ENCODE peak calls at places on chromosomes 2 and 18, in nine cellular contexts. V is HuH-7.5; Q is mucosa of gallbladder; E is caudate nucleus; C is tibial artery; L is HEK293T; K is amygdala; N is stimulated activated CD4-positive, alpha-beta T cell treated with anti-CD3 and anti-CD28 coated beads, Interleukin-2, amount 100 ng/mL, for 24 hours; O is endothelial cell of umbilical vein. W is an unnamed sample.

GRCh38 chr2:110691612-110692258 is 13.9 kb upstream of the BUB1 start:
- DNase-seq in L (no peak), V (no peak), E (no peak), N (no peak), O (no peak), C (no peak), K (no peak), Q (no peak), W (no peak)

GRCh38 chr18:28689591-28689990 is 512.7 kb upstream of the CDH2 start:
- DNase-seq in C (no peak), V (no peak), E (no peak), L (no peak), Q (no peak), K (no peak), N (no peak), O (no peak), W (no peak)

GRCh38 chr2:188381614-188382013 is 89.9 kb downstream of the GULP1 start:
- DNase-seq in E (no peak), L (no peak), Q (no peak), N (no peak), O (peak), C (no peak), V (no peak), K (no peak), W (no peak)

GRCh38 chr2:38635139-38635538 is 30.8 kb upstream of the GALM start:
- DNase-seq in L (no peak), C (no peak), N (no peak), V (no peak), O (no peak), K (no peak), Q (no peak), E (no peak), W (no peak)

GRCh38 chr2:118032169-118033013 is 18.5 kb upstream of the CCDC93 start:
- DNase-seq in V (peak), O (peak), C (no peak), Q (peak), E (no peak), K (no peak), N (peak), L (peak), W (peak)

GRCh38 chr2:215454519-215454918 is 18.7 kb upstream of the FN1 start:
- DNase-seq in K (no peak), C (no peak), E (no peak), L (peak), V (no peak), N (no peak), Q (no peak), O (peak), W (peak)

GRCh38 chr2:173715483-173715882 is 249.7 kb downstream of the SP3 start:
- DNase-seq in O (no peak), N (no peak), E (no peak), Q (no peak), V (no peak), L (no peak), C (no peak), K (no peak), W (peak)

GRCh38 chr2:3411103-3411502 is 31.6 kb downstream of the TRAPPC12 start:
- DNase-seq in Q (no peak), E (no peak), K (no peak), L (no peak), O (no peak), N (no peak), C (no peak), V (no peak), W (no peak)

GRCh38 chr18:45687617-45688016 is 36.4 kb upstream of the SLC14A1 start:
- DNase-seq in L (no peak), V (no peak), Q (no peak), E (no peak), K (no peak), N (no peak), O (no peak), C (no peak), W (no peak)

GRCh38 chr2:133004623-133005022 is 334.6 kb upstream of the LYPD1 start:
- DNase-seq in V (no peak), K (no peak), E (no peak), Q (no peak), L (no peak), O (no peak), N (no peak), C (no peak), W (peak)

GRCh38 chr2:24101992-24102391 is 17.4 kb upstream of the TP53I3 start:
- DNase-seq in E (no peak), L (no peak), Q (no peak), K (no peak), O (no peak), N (no peak), C (no peak), V (no peak), W (no peak)

GRCh38 chr18:24982831-24983230 is 369.1 kb downstream of the ZNF521 start:
- DNase-seq in O (peak), N (no peak), Q (no peak), L (no peak), K (no peak), E (no peak), C (no peak), V (no peak), W (no peak)

GRCh38 chr18:59848002-59848401 is 51.8 kb upstream of the PMAIP1 start:
- DNase-seq in L (no peak), O (no peak), K (no peak), E (no peak), Q (no peak), V (no peak), N (no peak), C (no peak), W (no peak)

GRCh38 chr2:2134037-2134436 is 197.0 kb downstream of the MYT1L start:
- DNase-seq in K (no peak), O (no peak), C (no peak), E (no peak), L (no peak), N (no peak), Q (no peak), V (no peak), W (no peak)

GRCh38 chr2:237404413-237404812 is 9.6 kb downstream of the COL6A3 start:
- DNase-seq in Q (no peak), C (no peak), E (no peak), O (no peak), L (no peak), K (no peak), V (no peak), N (no peak), W (no peak)

GRCh38 chr2:39696838-39697237 is 31.1 kb downstream of the TMEM178A start:
- DNase-seq in N (no peak), E (no peak), O (peak), V (no peak), L (no peak), K (peak), C (no peak), Q (no peak), W (no peak)

GRCh38 chr2:40095003-40095402 is 315.9 kb upstream of the THUMPD2 start:
- DNase-seq in O (peak), K (no peak), E (no peak), Q (no peak), L (no peak), C (no peak), V (no peak), N (no peak), W (no peak)

GRCh38 chr2:101380376-101380775 is 6.9 kb downstream of the CREG2 start:
- DNase-seq in O (peak), N (no peak), K (no peak), E (peak), Q (no peak), V (no peak), C (peak), L (no peak), W (no peak)

GRCh38 chr2:178125862-178126261 is 13.6 kb downstream of the RBM45 start:
- DNase-seq in O (no peak), C (no peak), N (no peak), V (no peak), L (no peak), E (no peak), K (no peak), Q (no peak), W (no peak)

GRCh38 chr2:20403693-20404381 is 43.0 kb upstream of the RHOB start:
- DNase-seq in N (no peak), C (peak), Q (no peak), O (no peak), V (no peak), L (no peak), K (no peak), E (no peak), W (no peak)

GRCh38 chr18:9916067-9916684 is 2.4 kb downstream of the VAPA start:
- DNase-seq in O (peak), K (no peak), C (no peak), N (no peak), V (no peak), E (no peak), L (no peak), Q (no peak), W (no peak)

GRCh38 chr2:240459401-240460242 is 24.2 kb downstream of the GPC1 start:
- DNase-seq in N (no peak), E (no peak), K (no peak), O (no peak), Q (no peak), V (no peak), L (no peak), C (peak), W (no peak)

GRCh38 chr18:57429607-57430165 is 5.5 kb upstream of the ONECUT2 start:
- DNase-seq in Q (no peak), O (no peak), N (peak), E (no peak), L (no peak), V (no peak), K (no peak), C (no peak), W (no peak)

GRCh38 chr2:36770542-36771287 is 74.2 kb downstream of the VIT start:
- DNase-seq in O (peak), E (no peak), N (peak), Q (no peak), V (peak), C (no peak), K (no peak), L (peak), W (peak)

GRCh38 chr18:31738460-31739407 is 21.9 kb downstream of the SLC25A52 start:
- DNase-seq in V (no peak), O (no peak), Q (no peak), K (no peak), N (no peak), C (no peak), L (no peak), E (no peak), W (no peak)

W was measured in HAP-1.